ENCODE peak calls at places on chromosome 4, in five cellular contexts. A is AG10803, F is HFFc6, N is endodermal cell, D is HL-60. C is an unnamed sample.
A peak's percentile ranks its signal among the peaks of the same experiment; 100 is the strongest.

GRCh38 chr4:113684534-113685091 is 76.9 kb downstream of the CAMK2D start:
- DNase-seq in F (peak; percentile 81), A (peak; percentile 75), D (no peak), N (peak; percentile 70), C (peak; percentile 73)

GRCh38 chr4:1799364-1799996 is 6.4 kb downstream of the FGFR3 start:
- DNase-seq in A (no peak), N (no peak), F (no peak), D (no peak), C (no peak)

GRCh38 chr4:60201052-60201673 is 999.0 kb upstream of the ADGRL3 start:
- DNase-seq in D (peak; percentile 27), F (peak; percentile 22), N (peak; percentile 84), A (peak; percentile 35), C (peak; percentile 69)

GRCh38 chr4:26124753-26125236 is 196.0 kb upstream of the RBPJ start:
- DNase-seq in A (peak; percentile 30), F (peak; percentile 50), D (no peak), N (no peak), C (no peak)

GRCh38 chr4:122921971-122922876 is at the start of gene NUDT6:
- DNase-seq in A (peak; percentile 69), D (peak; percentile 63), F (no peak), N (peak; percentile 87), C (peak; percentile 78)

GRCh38 chr4:83240379-83240875 is 44.2 kb downstream of the COQ2 start:
- DNase-seq in F (no peak), N (no peak), D (peak; percentile 89), A (peak; percentile 68), C (no peak)

GRCh38 chr4:74006009-74006476 is 7.6 kb upstream of the CXCL5 start:
- DNase-seq in D (no peak), A (peak; percentile 68), F (no peak), N (no peak), C (no peak)

GRCh38 chr4:57206172-57206571 is 96.0 kb upstream of the IGFBP7 start:
- DNase-seq in A (no peak), N (no peak), F (no peak), D (no peak), C (no peak)

GRCh38 chr4:123832173-123833026 is 435.8 kb downstream of the SPRY1 start:
- DNase-seq in A (peak; percentile 100), N (no peak), F (peak; percentile 97), D (no peak), C (no peak)

GRCh38 chr4:164508836-164509235 is 245.1 kb upstream of the SMIM31 start:
- DNase-seq in N (no peak), F (no peak), A (no peak), D (peak; percentile 34), C (no peak)

GRCh38 chr4:113328514-113328913 is 279.1 kb downstream of the ANK2 start:
- DNase-seq in D (peak; percentile 16), N (peak; percentile 83), A (no peak), F (no peak), C (peak; percentile 64)

GRCh38 chr4:88527787-88528186 is 4.2 kb upstream of the PYURF start:
- DNase-seq in F (no peak), A (no peak), D (no peak), N (no peak), C (no peak)

GRCh38 chr4:140567722-140568121 is 1.0 kb downstream of the UCP1 start:
- DNase-seq in A (no peak), D (no peak), N (peak; percentile 73), F (no peak), C (peak; percentile 27)

GRCh38 chr4:160194716-160195115 is 1091.8 kb downstream of the RAPGEF2 start:
- DNase-seq in F (no peak), A (no peak), N (no peak), D (no peak), C (no peak)

GRCh38 chr4:36099509-36099908 is 144.8 kb downstream of the ARAP2 start:
- DNase-seq in F (no peak), N (no peak), A (no peak), D (no peak), C (no peak)

GRCh38 chr4:186924723-186925122 is 201.1 kb upstream of the FAT1 start:
- DNase-seq in D (no peak), F (peak; percentile 11), A (no peak), N (no peak), C (no peak)

GRCh38 chr4:30434656-30435055 is 285.5 kb upstream of the PCDH7 start:
- DNase-seq in N (no peak), D (no peak), A (no peak), F (no peak), C (no peak)

GRCh38 chr4:38601244-38601915 is 62.6 kb upstream of the KLF3 start:
- DNase-seq in A (peak; percentile 17), F (no peak), D (peak; percentile 20), N (no peak), C (no peak)

GRCh38 chr4:8199594-8200301 is 658 bp downstream of the SH3TC1 start:
- DNase-seq in F (no peak), D (no peak), N (no peak), A (no peak), C (no peak)

GRCh38 chr4:145083891-145084640 is 13.9 kb downstream of the ANAPC10 start:
- DNase-seq in D (no peak), F (no peak), A (no peak), N (no peak), C (no peak)

GRCh38 chr4:122744229-122744628 is 11.7 kb downstream of the BBS12 start:
- DNase-seq in N (no peak), A (peak; percentile 95), D (peak; percentile 86), F (peak; percentile 63), C (no peak)

GRCh38 chr4:170691168-170691567 is 601.4 kb upstream of the AADAT start:
- DNase-seq in A (no peak), D (no peak), N (no peak), F (no peak), C (no peak)

GRCh38 chr4:40579983-40580382 is 49.7 kb downstream of the RBM47 start:
- DNase-seq in F (peak; percentile 94), D (no peak), N (no peak), A (peak; percentile 84), C (no peak)

GRCh38 chr4:15598644-15599043 is 56.5 kb downstream of the FBXL5 start:
- DNase-seq in D (no peak), N (no peak), F (peak; percentile 9), A (no peak), C (no peak)

GRCh38 chr4:13654158-13654797 is 26.8 kb upstream of the BOD1L1 start:
- DNase-seq in D (peak; percentile 64), A (peak; percentile 50), N (peak; percentile 96), F (peak; percentile 62), C (peak; percentile 95)

GRCh38 chr4:108224628-108225053 is 55.9 kb upstream of the LEF1 start:
- DNase-seq in D (no peak), N (peak; percentile 59), F (no peak), A (peak; percentile 1), C (no peak)
- TF ChIP-seq CTCF in D (no peak), N (no peak), F (no peak), A (no peak), C (no peak)

GRCh38 chr4:10803944-10804343 is 119.4 kb upstream of the CLNK start:
- DNase-seq in A (no peak), N (no peak), D (no peak), F (no peak), C (no peak)
- TF ChIP-seq CTCF in A (no peak), N (no peak), D (no peak), F (no peak), C (no peak)

DNA sequence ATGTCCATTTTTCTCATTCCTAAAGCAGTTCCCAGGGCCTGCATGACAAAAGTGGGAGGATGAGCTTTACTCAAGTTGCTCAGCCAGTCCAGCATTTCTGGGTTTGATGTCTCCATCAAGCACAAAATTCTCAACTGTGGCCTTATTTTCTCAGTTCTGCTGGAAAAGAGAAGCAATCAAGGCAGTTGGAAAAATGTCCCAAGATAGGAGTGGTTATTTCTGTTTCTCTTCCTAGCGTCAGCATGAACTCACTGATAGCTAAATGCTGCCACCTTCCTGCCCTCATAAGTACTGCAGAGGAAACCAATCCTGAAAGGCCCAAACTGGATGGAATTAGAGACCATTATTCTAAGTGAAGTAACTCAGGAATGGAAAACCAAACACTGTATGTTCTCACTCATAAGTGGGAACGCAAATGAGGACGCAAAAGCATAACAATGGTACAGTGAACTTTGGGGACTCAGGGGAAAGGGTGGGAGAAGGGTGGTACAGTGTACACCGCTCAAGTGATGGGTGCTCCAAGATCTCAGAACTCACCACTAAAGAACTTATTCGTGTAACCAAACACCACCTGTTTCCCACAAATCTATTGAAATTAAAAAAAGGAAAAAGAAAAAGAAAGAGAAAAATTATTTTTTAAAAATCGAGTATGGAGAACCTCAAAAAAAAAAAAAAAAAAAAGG is 29.6 kb downstream of the ADH7 start:
- DNase-seq in A (peak; percentile 91), D (peak; percentile 49), N (peak; percentile 92), F (peak; percentile 69), C (peak; percentile 78)
- TF ChIP-seq CTCF in A (peak; percentile 96), D (peak; percentile 70), N (peak; percentile 95), F (peak; percentile 93), C (peak; percentile 88)

DNA sequence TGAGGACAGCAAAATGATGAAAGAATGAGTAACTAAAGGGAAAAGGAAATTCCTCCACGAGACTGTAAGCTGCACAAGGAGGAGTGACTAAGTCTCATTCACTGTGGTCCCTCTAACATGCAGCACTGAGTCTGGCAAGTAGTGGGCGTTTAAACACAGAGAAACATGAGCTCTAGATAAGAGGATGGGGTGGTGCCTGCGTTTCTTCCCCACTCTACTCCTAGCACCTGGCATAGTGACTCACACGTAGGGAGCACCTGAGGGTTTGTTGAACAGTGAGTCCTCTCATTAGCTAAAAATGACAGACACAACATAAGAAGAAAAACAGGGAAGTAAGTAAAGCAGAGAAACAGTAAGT is 105.8 kb upstream of the CBR4 start:
- DNase-seq in N (peak; percentile 44), A (peak; percentile 97), F (peak; percentile 93), D (no peak), C (no peak)
- TF ChIP-seq CTCF in N (peak; percentile 12), A (peak; percentile 62), F (peak; percentile 65), D (no peak), C (no peak)

DNA sequence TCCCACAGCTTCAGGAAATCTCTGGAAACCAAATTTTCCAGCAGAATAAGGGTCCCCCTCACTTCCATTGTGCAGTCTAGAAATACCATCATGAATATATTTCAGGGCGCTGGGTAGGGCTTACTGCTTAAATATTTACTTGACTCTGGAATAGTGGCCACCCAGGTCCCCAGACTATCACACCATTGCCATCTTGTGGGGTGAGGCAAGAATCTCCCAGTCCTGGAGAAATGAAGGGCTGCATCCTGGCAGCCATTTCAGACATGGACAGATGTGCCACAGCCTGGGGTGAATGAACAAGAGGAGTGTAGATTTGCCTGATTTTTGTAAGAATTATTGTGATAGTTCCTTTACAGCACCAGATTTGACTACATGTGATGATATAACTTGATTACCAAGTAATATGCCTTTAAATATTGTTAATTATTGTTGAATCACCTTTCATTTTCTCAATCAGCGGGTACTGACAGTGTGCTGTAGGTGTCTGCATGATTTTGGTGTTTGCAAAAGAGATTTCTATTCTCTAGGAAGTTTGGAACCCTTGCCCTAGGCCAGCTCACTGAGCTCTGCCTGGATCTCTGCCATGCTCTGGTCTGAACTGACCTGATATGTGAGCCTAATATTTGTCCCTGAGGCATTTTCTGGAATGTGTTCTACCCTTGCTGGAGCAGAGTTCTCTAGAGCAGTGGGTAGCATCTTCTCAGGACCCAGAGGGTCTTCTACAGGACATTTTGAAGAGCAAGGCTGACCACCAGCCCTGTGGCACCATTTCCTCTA is 183.4 kb downstream of the KIT start:
- DNase-seq in N (no peak), F (peak; percentile 46), A (peak; percentile 70), D (peak; percentile 54), C (no peak)
- TF ChIP-seq CTCF in N (peak; percentile 53), F (peak; percentile 52), A (peak; percentile 69), D (no peak), C (no peak)

GRCh38 chr4:4694296-4694772 is 152.5 kb upstream of the STX18 start:
- DNase-seq in F (peak; percentile 32), D (no peak), N (peak; percentile 86), A (peak; percentile 42), C (no peak)
- TF ChIP-seq CTCF in F (peak; percentile 68), D (no peak), N (peak; percentile 78), A (peak; percentile 52), C (no peak)